ENCODE peak calls at places on chromosomes 11 and 22, in six cellular contexts. A is Kasumi-1, L is erythroblast, G is psoas muscle, W is AG04449, S is ovary. J is an unnamed sample.
A peak's percentile ranks its signal among the peaks of the same experiment; 100 is the strongest.

GRCh38 chr11:8545698-8546366 is 48.2 kb downstream of the STK33 start:
- DNase-seq in A (no peak), L (no peak), G (no peak), W (no peak), S (no peak), J (no peak)

GRCh38 chr22:35950262-35950661 is 78.4 kb downstream of the RBFOX2 start:
- DNase-seq in A (no peak), L (no peak), G (no peak), W (no peak), S (no peak), J (no peak)

GRCh38 chr11:125720781-125721180 is 25.3 kb upstream of the PATE1 start:
- DNase-seq in A (no peak), L (no peak), G (no peak), W (no peak), S (no peak), J (no peak)

GRCh38 chr22:19183216-19183615 is 4.7 kb upstream of the SLC25A1 start:
- DNase-seq in A (no peak), L (no peak), G (no peak), W (no peak), S (no peak), J (no peak)

GRCh38 chr11:43282607-43283440 is 29.0 kb upstream of the API5 start:
- DNase-seq in A (peak; percentile 57), L (peak; percentile 74), G (no peak), W (no peak), S (peak; percentile 25), J (peak; percentile 83)

GRCh38 chr11:127873478-127873877 is 713.9 kb downstream of the ETS1 start:
- DNase-seq in A (no peak), L (no peak), G (no peak), W (no peak), S (no peak), J (no peak)

GRCh38 chr11:117200813-117201515 is 1.8 kb downstream of the TAGLN start:
- DNase-seq in A (no peak), L (no peak), G (no peak), W (no peak), S (no peak), J (no peak)

GRCh38 chr11:114478768-114479167 is 39.5 kb downstream of the REXO2 start:
- DNase-seq in A (no peak), L (peak; percentile 10), G (no peak), W (no peak), S (no peak), J (no peak)

GRCh38 chr11:122093731-122094130 is 22.3 kb downstream of the BLID start:
- DNase-seq in A (no peak), L (no peak), G (no peak), W (no peak), S (peak; percentile 16), J (no peak)

GRCh38 chr22:30433773-30434172 is 8.2 kb downstream of the MTFP1 start:
- DNase-seq in A (no peak), L (no peak), G (no peak), W (no peak), S (no peak), J (no peak)

GRCh38 chr11:118084247-118084646 is 2.5 kb downstream of the SMIM35 start:
- DNase-seq in A (peak; percentile 98), L (no peak), G (no peak), W (no peak), S (no peak), J (no peak)

GRCh38 chr11:2929511-2929879 is 275 bp upstream of the PHLDA2 start:
- DNase-seq in A (no peak), L (peak; percentile 45), G (peak; percentile 66), W (no peak), S (no peak), J (no peak)